ENCODE peak calls at places on chromosome 5, in ten cellular contexts. P, N, A, I, R, G, K, L, M and C are unnamed samples.

GRCh38 chr5:10632110-10632903 is 68.4 kb downstream of the ANKRD33B start:
- DNase-seq in L (no peak), M (no peak), K (peak; percentile 85), I (no peak), G (no peak), P (no peak), N (no peak), A (no peak), R (peak; percentile 83), C (peak; percentile 79)

GRCh38 chr5:87899109-87900100 is 369.2 kb downstream of the TMEM161B start:
- DNase-seq in R (no peak), K (no peak), L (no peak), A (no peak), N (no peak), P (peak; percentile 59), M (peak; percentile 23), I (no peak), G (peak; percentile 66), C (no peak)

GRCh38 chr5:143279698-143280097 is 123.8 kb downstream of the NR3C1 start:
- DNase-seq in M (no peak), R (no peak), P (no peak), I (peak; percentile 73), G (no peak), N (peak; percentile 11), L (no peak), K (peak; percentile 11), A (peak; percentile 25), C (no peak)

GRCh38 chr5:147818290-147818689 is 13.2 kb downstream of the SPINK1 start:
- DNase-seq in R (no peak), G (no peak), L (peak; percentile 7), P (no peak), K (no peak), I (no peak), M (no peak), N (no peak), A (no peak), C (no peak)

GRCh38 chr5:79856456-79857055 is 134.5 kb downstream of the MTX3 start:
- DNase-seq in G (no peak), P (no peak), N (no peak), M (no peak), K (no peak), R (no peak), L (no peak), A (no peak), I (no peak), C (no peak)

GRCh38 chr5:154971501-154971900 is 30.6 kb downstream of the MRPL22 start:
- DNase-seq in P (no peak), M (no peak), A (no peak), L (no peak), R (no peak), G (no peak), K (no peak), I (no peak), N (no peak), C (no peak)

GRCh38 chr5:149732500-149733128 is 2.5 kb downstream of the PPARGC1B start:
- DNase-seq in K (no peak), R (no peak), L (peak; percentile 24), M (no peak), P (peak; percentile 21), G (no peak), N (no peak), I (no peak), A (no peak), C (no peak)

GRCh38 chr5:125189451-125190051 is 443.1 kb upstream of the ZNF608 start:
- DNase-seq in G (no peak), P (no peak), M (no peak), R (no peak), I (peak; percentile 54), A (no peak), L (no peak), K (no peak), N (no peak), C (no peak)

GRCh38 chr5:95901676-95902646 is 59.7 kb downstream of the ELL2 start:
- DNase-seq in M (no peak), N (peak; percentile 13), A (peak; percentile 1), G (no peak), I (peak; percentile 96), K (no peak), R (no peak), L (no peak), P (no peak), C (no peak)

GRCh38 chr5:178471666-178472065 is 118.5 kb downstream of the COL23A1 start:
- DNase-seq in N (no peak), K (no peak), A (no peak), M (no peak), G (no peak), I (no peak), R (no peak), L (no peak), P (no peak), C (no peak)

GRCh38 chr5:35313296-35313695 is 83.0 kb upstream of the PRLR start:
- DNase-seq in M (no peak), I (peak; percentile 54), N (no peak), A (no peak), L (no peak), P (no peak), K (no peak), G (peak; percentile 18), R (no peak), C (no peak)

GRCh38 chr5:128435861-128436260 is 102.2 kb downstream of the FBN2 start:
- DNase-seq in A (no peak), G (no peak), P (no peak), K (no peak), M (no peak), R (no peak), N (no peak), I (no peak), L (no peak), C (no peak)

GRCh38 chr5:142398719-142399034 is 73.9 kb upstream of the SPRY4 start:
- DNase-seq in R (no peak), A (no peak), G (no peak), M (no peak), L (no peak), N (no peak), K (no peak), I (no peak), P (no peak), C (no peak)

GRCh38 chr5:39815701-39816100 is 390.9 kb upstream of the DAB2 start:
- DNase-seq in A (no peak), I (no peak), G (no peak), R (no peak), L (no peak), K (no peak), M (no peak), N (no peak), P (no peak), C (no peak)

GRCh38 chr5:159059722-159060121 is 40.0 kb downstream of the EBF1 start:
- DNase-seq in R (no peak), M (no peak), L (no peak), I (no peak), A (no peak), N (no peak), K (no peak), P (no peak), G (no peak), C (no peak)

GRCh38 chr5:10611290-10611689 is 47.4 kb downstream of the ANKRD33B start:
- DNase-seq in P (no peak), N (no peak), R (no peak), K (no peak), I (no peak), L (no peak), M (no peak), G (no peak), A (no peak), C (no peak)

GRCh38 chr5:143073761-143074160 is 303.6 kb downstream of the ARHGAP26 start:
- DNase-seq in K (no peak), R (no peak), I (no peak), A (no peak), N (no peak), L (no peak), P (no peak), M (no peak), G (no peak), C (no peak)

GRCh38 chr5:154528005-154528594 is 50.1 kb upstream of the HAND1 start:
- DNase-seq in K (no peak), A (no peak), N (no peak), G (no peak), I (no peak), R (no peak), L (no peak), M (no peak), P (no peak), C (no peak)

DNA sequence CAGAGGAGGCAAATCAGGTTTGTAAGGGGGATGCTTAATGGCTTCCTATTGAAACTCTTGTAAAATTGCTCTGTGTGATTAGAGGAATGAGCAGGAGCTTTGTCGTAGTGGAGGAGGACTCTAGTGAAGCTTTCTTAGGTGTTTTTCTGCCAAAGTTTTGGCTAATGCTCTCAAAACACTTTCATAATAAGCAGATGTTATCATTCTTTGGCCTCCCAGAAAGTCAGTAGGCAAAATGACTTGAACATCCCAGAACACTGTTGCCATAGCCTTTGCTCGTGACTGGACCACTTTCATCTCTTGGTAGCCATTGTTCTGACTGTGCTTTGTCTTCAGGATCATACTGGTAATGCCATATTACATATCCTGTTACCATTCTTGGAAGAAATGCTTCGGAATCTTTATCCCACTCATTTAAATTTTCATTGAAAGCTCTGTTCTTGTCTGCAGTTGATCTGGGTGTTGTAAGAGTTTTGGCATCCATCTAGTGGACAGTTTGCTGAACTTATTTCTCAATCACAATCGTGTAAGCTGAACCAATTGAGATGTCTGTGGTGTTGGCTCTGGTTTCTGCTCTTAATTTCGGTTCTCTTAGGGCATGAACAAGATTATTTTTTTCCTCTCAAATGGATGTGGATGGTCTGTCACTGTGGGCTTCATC is 187.6 kb downstream of the COMMD10 start:
- DNase-seq in N (no peak), K (no peak), I (no peak), A (no peak), P (no peak), M (no peak), R (no peak), L (no peak), G (peak; percentile 13), C (no peak)
- TF ChIP-seq CTCF in N (no peak), K (no peak), I (no peak), A (no peak), P (no peak), M (no peak), R (no peak), L (no peak), G (no peak), C (no peak)

GRCh38 chr5:67989457-67989856 is 226.1 kb upstream of the PIK3R1 start:
- DNase-seq in M (no peak), K (no peak), N (no peak), A (no peak), R (no peak), G (no peak), P (no peak), I (peak; percentile 30), L (no peak), C (no peak)
- TF ChIP-seq CTCF in M (no peak), K (no peak), N (no peak), A (no peak), R (no peak), G (no peak), P (no peak), I (no peak), L (peak; percentile 13), C (no peak)

GRCh38 chr5:112551437-112552018 is 132.5 kb upstream of the EPB41L4A start:
- DNase-seq in A (no peak), R (peak; percentile 58), N (peak; percentile 64), I (peak; percentile 64), L (peak; percentile 79), G (peak; percentile 27), K (peak; percentile 20), M (peak; percentile 40), P (peak; percentile 38), C (peak; percentile 52)
- TF ChIP-seq CTCF in A (peak; percentile 61), R (peak; percentile 56), N (peak; percentile 61), I (peak; percentile 56), L (peak; percentile 75), G (no peak), K (peak; percentile 79), M (peak; percentile 63), P (peak; percentile 76), C (peak; percentile 38)

GRCh38 chr5:109900911-109901627 is 211.3 kb downstream of the MAN2A1 start:
- DNase-seq in I (no peak), L (no peak), N (no peak), P (no peak), R (no peak), G (no peak), M (no peak), A (no peak), K (no peak), C (no peak)
- TF ChIP-seq CTCF in I (no peak), L (no peak), N (no peak), P (no peak), R (no peak), G (no peak), M (no peak), A (no peak), K (no peak), C (no peak)